ENCODE peak calls at places on chromosomes 6 and 20, in seven cellular contexts. K, E, D, I, V, W and N are unnamed samples.

GRCh38 chr6:33771342-33772113 is 17.4 kb downstream of the LEMD2 start:
- DNase-seq in K (peak), E (no peak), D (peak), I (peak), V (peak), W (peak), N (peak)

GRCh38 chr6:69719602-69720193 is 77.1 kb downstream of the LMBRD1 start:
- DNase-seq in K (no peak), E (no peak), D (peak), I (no peak), V (peak), W (no peak), N (no peak)

GRCh38 chr6:114862064-114862463 is 519.2 kb upstream of the HS3ST5 start:
- DNase-seq in K (no peak), E (no peak), D (no peak), I (no peak), V (no peak), W (no peak), N (no peak)

GRCh38 chr20:62953167-62953838 is 794 bp downstream of the SLC17A9 start:
- DNase-seq in K (no peak), E (no peak), D (no peak), I (no peak), V (no peak), W (peak), N (no peak)

GRCh38 chr20:61584851-61585250 is 332.8 kb downstream of the CDH4 start:
- DNase-seq in K (no peak), E (no peak), D (no peak), I (no peak), V (no peak), W (no peak), N (no peak)

GRCh38 chr20:53737404-53738038 is 143.9 kb upstream of the ZNF217 start:
- DNase-seq in K (no peak), E (no peak), D (peak), I (no peak), V (no peak), W (no peak), N (no peak)

GRCh38 chr20:34876161-34877001 is at the start of gene ACSS2:
- DNase-seq in K (peak), E (peak), D (peak), I (peak), V (peak), W (peak), N (peak)

GRCh38 chr20:48986899-48987298 is 59.2 kb upstream of the CSE1L start:
- DNase-seq in K (no peak), E (no peak), D (no peak), I (no peak), V (peak), W (no peak), N (no peak)

GRCh38 chr6:149864578-149865535 is 698 bp upstream of the LRP11 start:
- DNase-seq in K (no peak), E (peak), D (peak), I (no peak), V (peak), W (no peak), N (no peak)

GRCh38 chr6:33974471-33974870 is 170.7 kb upstream of the MLN start:
- DNase-seq in K (no peak), E (no peak), D (no peak), I (no peak), V (peak), W (peak), N (no peak)

GRCh38 chr6:79436232-79436631 is 101.0 kb downstream of the LCA5 start:
- DNase-seq in K (no peak), E (no peak), D (peak), I (no peak), V (no peak), W (no peak), N (no peak)